ENCODE peak calls at places on chromosomes 1 and 21, in six cellular contexts. One of them, this sample, is unnamed.

GRCh38 chr1:231695439-231696255 is 69.1 kb downstream of the DISC1 start:
- DNase-seq in trophoblast cell: no peak
- DNase-seq in neuronal stem cell: no peak
- DNase-seq in H9: no peak
- DNase-seq in H1: no peak
- DNase-seq in IMR-90: no peak
- DNase-seq in this sample: no peak

GRCh38 chr1:19643602-19644419 is at the start of gene NBL1:
- DNase-seq in trophoblast cell: peak
- DNase-seq in neuronal stem cell: no peak
- DNase-seq in H9: no peak
- DNase-seq in H1: peak
- DNase-seq in IMR-90: peak
- DNase-seq in this sample: peak

GRCh38 chr1:220189750-220190347 is 82.4 kb downstream of the RAB3GAP2 start:
- DNase-seq in trophoblast cell: peak
- DNase-seq in neuronal stem cell: no peak
- DNase-seq in H9: no peak
- DNase-seq in H1: no peak
- DNase-seq in IMR-90: peak
- DNase-seq in this sample: peak

GRCh38 chr21:35202431-35202830 is 153.3 kb upstream of the RUNX1 start:
- DNase-seq in trophoblast cell: no peak
- DNase-seq in neuronal stem cell: no peak
- DNase-seq in H9: no peak
- DNase-seq in H1: no peak
- DNase-seq in IMR-90: peak
- DNase-seq in this sample: peak

GRCh38 chr1:105793541-105794146 is 1262.8 kb upstream of the PRMT6 start:
- DNase-seq in trophoblast cell: peak
- DNase-seq in neuronal stem cell: peak
- DNase-seq in H9: peak
- DNase-seq in H1: peak
- DNase-seq in IMR-90: no peak
- DNase-seq in this sample: peak

GRCh38 chr21:32878654-32879053 is 107.1 kb upstream of the PAXBP1 start:
- DNase-seq in trophoblast cell: no peak
- DNase-seq in neuronal stem cell: no peak
- DNase-seq in H9: no peak
- DNase-seq in H1: no peak
- DNase-seq in IMR-90: no peak
- DNase-seq in this sample: no peak

GRCh38 chr21:27570306-27570868 is 603.5 kb upstream of the ADAMTS5 start:
- DNase-seq in trophoblast cell: peak
- DNase-seq in neuronal stem cell: no peak
- DNase-seq in H9: no peak
- DNase-seq in H1: no peak
- DNase-seq in IMR-90: peak
- DNase-seq in this sample: peak

GRCh38 chr1:112457241-112457640 is 51.5 kb upstream of the WNT2B start:
- DNase-seq in trophoblast cell: peak
- DNase-seq in neuronal stem cell: no peak
- DNase-seq in H9: no peak
- DNase-seq in H1: no peak
- DNase-seq in IMR-90: peak
- DNase-seq in this sample: no peak

GRCh38 chr1:1528639-1529267 is 11.7 kb downstream of the TMEM240 start:
- DNase-seq in trophoblast cell: no peak
- DNase-seq in neuronal stem cell: no peak
- DNase-seq in H9: no peak
- DNase-seq in H1: no peak
- DNase-seq in IMR-90: no peak
- DNase-seq in this sample: no peak

GRCh38 chr1:167529829-167530474 is 11.6 kb upstream of the CD247 start:
- DNase-seq in trophoblast cell: no peak
- DNase-seq in neuronal stem cell: no peak
- DNase-seq in H9: no peak
- DNase-seq in H1: no peak
- DNase-seq in IMR-90: no peak
- DNase-seq in this sample: no peak

GRCh38 chr1:17021896-17022295 is 10.2 kb upstream of the ATP13A2 start:
- DNase-seq in trophoblast cell: no peak
- DNase-seq in neuronal stem cell: no peak
- DNase-seq in H9: no peak
- DNase-seq in H1: no peak
- DNase-seq in IMR-90: no peak
- DNase-seq in this sample: no peak

GRCh38 chr1:115398745-115399144 is 60.7 kb upstream of the NGF start:
- DNase-seq in trophoblast cell: no peak
- DNase-seq in neuronal stem cell: no peak
- DNase-seq in H9: no peak
- DNase-seq in H1: no peak
- DNase-seq in IMR-90: no peak
- DNase-seq in this sample: no peak

GRCh38 chr1:50793521-50793920 is 166.5 kb downstream of the FAF1 start:
- DNase-seq in trophoblast cell: peak
- DNase-seq in neuronal stem cell: no peak
- DNase-seq in H9: no peak
- DNase-seq in H1: no peak
- DNase-seq in IMR-90: no peak
- DNase-seq in this sample: no peak

GRCh38 chr1:85343612-85344255 is 67.3 kb upstream of the BCL10 start:
- DNase-seq in trophoblast cell: peak
- DNase-seq in neuronal stem cell: no peak
- DNase-seq in H9: no peak
- DNase-seq in H1: no peak
- DNase-seq in IMR-90: peak
- DNase-seq in this sample: no peak

GRCh38 chr1:118488776-118489175 is 303.7 kb upstream of the SPAG17 start:
- DNase-seq in trophoblast cell: no peak
- DNase-seq in neuronal stem cell: no peak
- DNase-seq in H9: no peak
- DNase-seq in H1: no peak
- DNase-seq in IMR-90: no peak
- DNase-seq in this sample: no peak

GRCh38 chr1:118487932-118488331 is 302.9 kb upstream of the SPAG17 start:
- DNase-seq in trophoblast cell: no peak
- DNase-seq in neuronal stem cell: no peak
- DNase-seq in H9: no peak
- DNase-seq in H1: no peak
- DNase-seq in IMR-90: no peak
- DNase-seq in this sample: no peak

GRCh38 chr1:118486213-118486612 is 301.2 kb upstream of the SPAG17 start:
- DNase-seq in trophoblast cell: no peak
- DNase-seq in neuronal stem cell: no peak
- DNase-seq in H9: no peak
- DNase-seq in H1: no peak
- DNase-seq in IMR-90: no peak
- DNase-seq in this sample: no peak

GRCh38 chr1:118485757-118486156 is 300.7 kb upstream of the SPAG17 start:
- DNase-seq in trophoblast cell: no peak
- DNase-seq in neuronal stem cell: no peak
- DNase-seq in H9: no peak
- DNase-seq in H1: no peak
- DNase-seq in IMR-90: no peak
- DNase-seq in this sample: no peak

GRCh38 chr1:118487091-118487490 is 302.1 kb upstream of the SPAG17 start:
- DNase-seq in trophoblast cell: no peak
- DNase-seq in neuronal stem cell: no peak
- DNase-seq in H9: no peak
- DNase-seq in H1: no peak
- DNase-seq in IMR-90: no peak
- DNase-seq in this sample: no peak
- H3K14ac ChIP-seq in trophoblast cell: peak
- H3K14ac ChIP-seq in neuronal stem cell: no peak
- H3K14ac ChIP-seq in H9: no peak
- H3K14ac ChIP-seq in H1: no peak
- H3K14ac ChIP-seq in IMR-90: no peak
- H3K14ac ChIP-seq in this sample: no peak

GRCh38 chr1:150906329-150906728 is 19.4 kb downstream of the CTXND2 start:
- DNase-seq in trophoblast cell: peak
- DNase-seq in neuronal stem cell: no peak
- DNase-seq in H9: no peak
- DNase-seq in H1: no peak
- DNase-seq in IMR-90: no peak
- DNase-seq in this sample: no peak

GRCh38 chr1:150912623-150913022 is 13.5 kb upstream of the SETDB1 start:
- DNase-seq in trophoblast cell: no peak
- DNase-seq in neuronal stem cell: no peak
- DNase-seq in H9: no peak
- DNase-seq in H1: no peak
- DNase-seq in IMR-90: no peak
- DNase-seq in this sample: no peak

GRCh38 chr1:150906813-150907212 is 19.4 kb upstream of the SETDB1 start:
- DNase-seq in trophoblast cell: no peak
- DNase-seq in neuronal stem cell: no peak
- DNase-seq in H9: no peak
- DNase-seq in H1: no peak
- DNase-seq in IMR-90: no peak
- DNase-seq in this sample: no peak

DNA sequence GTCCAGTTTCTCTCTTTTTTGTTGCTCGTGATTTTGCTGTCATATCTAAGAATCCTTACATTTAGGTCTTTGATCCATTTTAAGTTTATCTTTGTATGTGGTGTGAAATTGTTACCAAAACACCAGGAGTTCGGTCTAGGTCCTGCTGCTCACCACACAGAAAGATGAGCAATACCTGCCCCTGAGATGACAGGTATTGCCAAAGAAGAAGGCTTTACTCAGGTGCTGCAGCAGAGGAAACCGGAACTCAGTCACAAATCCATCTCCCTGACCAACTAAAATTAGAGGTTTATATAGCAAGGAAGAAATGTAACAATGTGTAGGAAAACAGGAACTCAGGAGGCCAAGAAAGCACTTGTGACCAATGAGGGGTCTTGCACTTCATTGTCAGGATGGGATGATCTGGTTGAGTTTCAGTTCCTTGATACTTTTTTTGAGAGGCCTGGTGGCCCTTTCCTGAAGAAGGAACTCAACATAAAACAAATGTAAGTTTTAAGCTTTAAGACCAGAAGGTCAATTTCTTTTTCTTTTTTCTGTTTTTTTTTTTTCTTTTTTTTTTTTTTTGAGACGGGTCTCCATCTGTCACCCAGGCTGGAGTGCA is 16.5 kb upstream of the SETDB1 start:
- DNase-seq in trophoblast cell: no peak
- DNase-seq in neuronal stem cell: no peak
- DNase-seq in H9: no peak
- DNase-seq in H1: no peak
- DNase-seq in IMR-90: no peak
- DNase-seq in this sample: no peak
- H3K14ac ChIP-seq in trophoblast cell: no peak
- H3K14ac ChIP-seq in neuronal stem cell: no peak
- H3K14ac ChIP-seq in H9: no peak
- H3K14ac ChIP-seq in H1: no peak
- H3K14ac ChIP-seq in IMR-90: no peak
- H3K14ac ChIP-seq in this sample: no peak

DNA sequence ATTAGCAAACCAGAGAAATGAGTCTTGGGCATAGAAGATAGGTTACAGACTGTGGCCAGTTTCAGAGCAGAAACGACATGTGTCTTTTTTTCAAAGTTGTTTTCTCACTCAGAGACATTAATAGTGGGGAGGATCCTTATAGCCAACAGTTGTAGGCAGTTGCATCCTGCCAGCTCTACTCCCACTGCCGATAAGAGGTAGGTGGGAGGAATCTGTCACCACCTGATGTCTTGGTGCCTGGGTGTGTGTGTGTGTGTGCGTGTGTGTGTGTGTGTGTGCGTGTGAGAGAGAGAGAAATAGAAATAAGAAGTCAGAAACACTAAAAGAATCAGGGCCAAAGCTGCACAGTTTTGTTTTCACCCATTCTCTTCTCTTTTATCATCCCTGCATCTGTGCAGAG is 219.5 kb downstream of the ZP4 start:
- DNase-seq in trophoblast cell: no peak
- DNase-seq in neuronal stem cell: no peak
- DNase-seq in H9: no peak
- DNase-seq in H1: no peak
- DNase-seq in IMR-90: no peak
- DNase-seq in this sample: no peak
- H3K14ac ChIP-seq in trophoblast cell: no peak
- H3K14ac ChIP-seq in neuronal stem cell: no peak
- H3K14ac ChIP-seq in H9: no peak
- H3K14ac ChIP-seq in H1: no peak
- H3K14ac ChIP-seq in IMR-90: no peak
- H3K14ac ChIP-seq in this sample: no peak

GRCh38 chr1:33261344-33261743 is 5.1 kb downstream of the ZNF362 start:
- DNase-seq in trophoblast cell: no peak
- DNase-seq in neuronal stem cell: no peak
- DNase-seq in H9: no peak
- DNase-seq in H1: no peak
- DNase-seq in IMR-90: no peak
- DNase-seq in this sample: no peak

GRCh38 chr1:33259879-33260278 is 3.6 kb downstream of the ZNF362 start:
- DNase-seq in trophoblast cell: no peak
- DNase-seq in neuronal stem cell: no peak
- DNase-seq in H9: no peak
- DNase-seq in H1: no peak
- DNase-seq in IMR-90: no peak
- DNase-seq in this sample: no peak

GRCh38 chr1:33258788-33259274 is 2.5 kb downstream of the ZNF362 start:
- DNase-seq in trophoblast cell: no peak
- DNase-seq in neuronal stem cell: no peak
- DNase-seq in H9: no peak
- DNase-seq in H1: no peak
- DNase-seq in IMR-90: no peak
- DNase-seq in this sample: no peak

GRCh38 chr1:33257759-33258712 is 1.7 kb downstream of the ZNF362 start:
- DNase-seq in trophoblast cell: peak
- DNase-seq in neuronal stem cell: no peak
- DNase-seq in H9: no peak
- DNase-seq in H1: no peak
- DNase-seq in IMR-90: peak
- DNase-seq in this sample: no peak

GRCh38 chr1:33260435-33260980 is 4.2 kb downstream of the ZNF362 start:
- DNase-seq in trophoblast cell: no peak
- DNase-seq in neuronal stem cell: no peak
- DNase-seq in H9: no peak
- DNase-seq in H1: no peak
- DNase-seq in IMR-90: no peak
- DNase-seq in this sample: no peak
- H3K14ac ChIP-seq in trophoblast cell: no peak
- H3K14ac ChIP-seq in neuronal stem cell: no peak
- H3K14ac ChIP-seq in H9: no peak
- H3K14ac ChIP-seq in H1: no peak
- H3K14ac ChIP-seq in IMR-90: no peak
- H3K14ac ChIP-seq in this sample: no peak

This sample was measured in mesenchymal stem cell.